ENCODE peak calls at places on chromosomes 11 and 22, in eight cellular contexts. F is NB4, Z is kidney, E is tibial nerve, D is activated B cell treated with CpG ODN at 0.5 μM for 24 hours, P is fibroblast of lung, T is AG04450, U is upper lobe of right lung. S is an unnamed sample.

GRCh38 chr11:69867076-69868002 is 48.1 kb upstream of the FGF3 start:
- DNase-seq in F (no peak), Z (peak), E (no peak), D (no peak), P (peak), T (no peak), U (no peak), S (no peak)

GRCh38 chr11:131764126-131764525 is 393.7 kb downstream of the NTM start:
- DNase-seq in F (no peak), Z (no peak), E (no peak), D (no peak), P (no peak), T (no peak), U (no peak), S (no peak)

GRCh38 chr22:44918925-44919392 is 90.8 kb downstream of the PHF21B start:
- DNase-seq in F (no peak), Z (peak), E (no peak), D (no peak), P (no peak), T (no peak), U (no peak), S (no peak)

GRCh38 chr22:20972933-20973577 is 6.0 kb downstream of the AIFM3 start:
- DNase-seq in F (no peak), Z (no peak), E (no peak), D (no peak), P (no peak), T (no peak), U (no peak), S (no peak)

GRCh38 chr22:19891350-19892248 is 36.9 kb upstream of the GNB1L start:
- DNase-seq in F (peak), Z (peak), E (no peak), D (no peak), P (peak), T (peak), U (no peak), S (peak)

GRCh38 chr11:21582791-21583190 is 610.1 kb upstream of the ANO5 start:
- DNase-seq in F (no peak), Z (no peak), E (no peak), D (no peak), P (no peak), T (no peak), U (no peak), S (no peak)

GRCh38 chr11:129930306-129930705 is 34.9 kb upstream of the NFRKB start:
- DNase-seq in F (no peak), Z (no peak), E (no peak), D (no peak), P (no peak), T (no peak), U (no peak), S (no peak)

GRCh38 chr11:120814531-120815259 is 209.2 kb upstream of the TBCEL start:
- DNase-seq in F (no peak), Z (no peak), E (no peak), D (no peak), P (no peak), T (no peak), U (no peak), S (no peak)

GRCh38 chr22:38572065-38572464 is 2.1 kb upstream of the DMC1 start:
- DNase-seq in F (peak), Z (no peak), E (no peak), D (no peak), P (peak), T (no peak), U (no peak), S (peak)

GRCh38 chr11:86143429-86144030 is 74.6 kb upstream of the PICALM start:
- DNase-seq in F (peak), Z (no peak), E (no peak), D (no peak), P (no peak), T (no peak), U (no peak), S (no peak)

GRCh38 chr11:74169736-74170458 is 905 bp downstream of the C2CD3 start:
- DNase-seq in F (peak), Z (no peak), E (no peak), D (no peak), P (no peak), T (no peak), U (no peak), S (no peak)

GRCh38 chr22:30309981-30310672 is 16.6 kb downstream of the TBC1D10A start:
- DNase-seq in F (peak), Z (no peak), E (no peak), D (no peak), P (peak), T (no peak), U (no peak), S (peak)

DNA sequence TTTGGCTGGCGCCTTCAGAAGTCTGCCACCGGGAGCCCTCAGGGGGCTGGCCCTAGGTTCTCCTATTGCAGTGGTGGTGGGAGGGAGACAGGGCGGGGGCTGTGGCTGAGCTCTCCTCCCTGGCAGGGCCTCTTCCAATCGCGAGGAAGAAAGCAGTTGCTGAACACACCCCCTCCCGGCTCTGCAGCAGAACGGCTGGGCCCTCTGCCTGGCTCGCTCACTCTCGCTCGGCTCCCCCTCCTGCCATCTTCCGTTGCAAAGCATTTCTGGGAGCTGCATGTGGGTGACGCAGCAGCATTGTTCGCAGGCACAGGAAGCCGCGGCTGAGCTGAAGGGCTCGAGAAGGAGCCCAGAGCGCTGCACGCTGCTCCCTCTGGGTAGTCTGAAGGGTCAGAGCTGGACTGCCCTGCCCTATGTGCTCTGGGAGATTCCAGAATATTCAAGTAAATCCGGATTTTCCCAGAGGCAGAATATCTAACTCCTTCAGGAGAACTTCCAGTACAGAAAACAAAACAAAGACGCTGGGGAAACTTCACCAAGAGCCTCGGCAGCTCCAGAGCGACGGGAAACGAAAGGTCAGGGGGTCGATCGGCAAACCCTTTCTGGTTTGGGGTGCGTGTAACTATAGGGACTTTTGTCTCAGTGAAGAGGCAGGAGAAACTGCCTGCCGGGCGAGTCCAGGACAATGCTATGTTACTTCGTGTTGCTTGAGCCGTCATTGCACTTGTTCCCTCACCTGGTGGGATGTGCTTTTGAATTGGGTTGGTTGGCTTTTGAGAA is 26.3 kb upstream of the GRK2 start:
- DNase-seq in F (peak), Z (peak), E (peak), D (peak), P (peak), T (peak), U (peak), S (peak)
- TF ChIP-seq CTCF in F (no peak), Z (no peak), E (no peak), D (no peak), P (no peak), T (peak), U (no peak), S (peak)

GRCh38 chr22:31629741-31630184 is 32.3 kb downstream of the PISD start:
- DNase-seq in F (no peak), Z (no peak), E (no peak), D (no peak), P (no peak), T (no peak), U (no peak), S (no peak)
- TF ChIP-seq CTCF in F (no peak), Z (no peak), E (no peak), D (no peak), P (no peak), T (no peak), U (no peak), S (no peak)

GRCh38 chr22:43515902-43516301 is 104.1 kb downstream of the MPPED1 start:
- DNase-seq in F (no peak), Z (peak), E (no peak), D (no peak), P (no peak), T (no peak), U (no peak), S (no peak)
- TF ChIP-seq CTCF in F (no peak), Z (no peak), E (no peak), D (no peak), P (no peak), T (no peak), U (no peak), S (no peak)

GRCh38 chr11:103893366-103893765 is 143.1 kb upstream of the DDI1 start:
- DNase-seq in F (no peak), Z (no peak), E (no peak), D (no peak), P (no peak), T (no peak), U (no peak), S (no peak)

GRCh38 chr11:103897156-103897555 is 139.3 kb upstream of the DDI1 start:
- DNase-seq in F (no peak), Z (no peak), E (no peak), D (no peak), P (no peak), T (no peak), U (no peak), S (no peak)

GRCh38 chr11:103894034-103894433 is 142.4 kb upstream of the DDI1 start:
- DNase-seq in F (no peak), Z (no peak), E (no peak), D (no peak), P (no peak), T (no peak), U (no peak), S (no peak)

GRCh38 chr11:103892603-103893002 is 143.8 kb upstream of the DDI1 start:
- DNase-seq in F (peak), Z (no peak), E (no peak), D (no peak), P (peak), T (no peak), U (no peak), S (peak)

DNA sequence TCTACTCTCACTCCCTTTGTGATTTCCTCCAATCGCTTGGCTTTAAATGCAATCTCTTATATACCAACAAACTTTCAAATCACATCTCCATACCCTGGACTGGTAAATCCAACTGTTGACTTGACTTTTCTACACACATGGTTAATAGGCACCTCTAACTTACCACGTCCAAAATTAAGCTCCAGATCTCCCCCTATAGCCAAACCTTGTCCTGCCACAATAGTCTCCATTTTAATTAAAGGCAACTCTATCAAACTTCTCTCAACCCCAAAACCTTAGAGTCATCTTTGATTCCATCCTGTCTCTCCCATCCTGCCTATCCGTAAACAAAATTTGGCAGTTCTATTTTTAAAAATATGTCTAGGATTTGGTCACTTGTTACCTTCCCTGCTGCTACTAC is 141.8 kb upstream of the DDI1 start:
- DNase-seq in F (no peak), Z (no peak), E (no peak), D (no peak), P (no peak), T (no peak), U (no peak), S (no peak)
- TF ChIP-seq CTCF in F (no peak), Z (no peak), E (no peak), D (no peak), P (no peak), T (no peak), U (no peak), S (no peak)

GRCh38 chr22:46108564-46109473 is 41.5 kb upstream of the PPARA start:
- DNase-seq in F (peak), Z (no peak), E (no peak), D (no peak), P (no peak), T (no peak), U (no peak), S (peak)
- TF ChIP-seq CTCF in F (no peak), Z (no peak), E (no peak), D (no peak), P (no peak), T (no peak), U (no peak), S (peak)

DNA sequence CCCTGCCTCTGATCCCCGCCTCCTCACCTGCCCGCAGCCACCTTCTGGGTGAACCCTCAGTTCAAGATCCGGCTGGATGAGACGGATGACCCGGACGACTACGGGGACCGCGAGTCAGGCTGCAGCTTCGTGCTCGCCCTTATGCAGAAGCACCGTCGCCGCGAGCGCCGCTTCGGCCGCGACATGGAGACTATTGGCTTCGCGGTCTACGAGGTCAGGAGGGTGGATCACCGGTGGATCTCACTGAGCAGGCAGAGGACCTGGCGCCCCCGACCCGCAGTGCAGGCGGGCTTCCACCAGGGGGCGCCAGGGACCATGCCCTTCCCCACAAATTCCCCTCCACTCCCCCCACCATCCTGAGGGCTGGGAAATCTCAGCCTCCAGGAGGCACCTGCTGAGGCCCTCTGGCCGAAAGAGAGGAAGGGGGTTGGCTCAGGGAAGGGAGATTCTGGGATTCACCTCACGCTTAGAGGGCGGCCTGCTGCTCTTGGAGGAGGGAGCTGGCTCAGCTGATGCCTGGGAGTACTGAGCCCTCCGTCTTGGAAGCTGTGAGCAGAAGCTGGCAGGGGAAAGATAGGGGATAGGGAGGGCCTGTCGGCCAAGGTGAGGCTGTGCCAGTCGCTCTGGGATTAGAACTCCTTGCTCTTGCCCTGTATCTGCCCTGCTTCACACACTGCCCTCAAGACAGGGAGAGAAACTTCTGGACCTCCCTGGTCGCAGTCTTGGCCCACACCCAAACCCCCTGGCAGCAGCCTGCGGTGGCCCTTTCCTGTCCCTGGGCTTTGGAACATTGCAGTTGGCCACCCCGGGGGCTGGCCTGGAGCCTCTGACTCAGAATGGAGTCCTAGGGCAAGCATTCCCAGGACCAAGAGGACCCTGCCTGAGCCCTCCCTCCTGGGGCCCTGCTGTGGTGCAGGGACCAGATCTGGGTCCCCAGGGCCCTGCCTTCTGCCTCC is 23.2 kb downstream of the CAPN1 start:
- DNase-seq in F (peak), Z (peak), E (no peak), D (peak), P (peak), T (no peak), U (peak), S (peak)
- TF ChIP-seq CTCF in F (peak), Z (peak), E (peak), D (peak), P (peak), T (peak), U (peak), S (peak)

GRCh38 chr11:68008381-68009337 is 1.5 kb upstream of the ALDH3B1 start:
- DNase-seq in F (peak), Z (peak), E (no peak), D (no peak), P (no peak), T (no peak), U (peak), S (no peak)

GRCh38 chr11:68010058-68011041 is at the start of gene ALDH3B1:
- DNase-seq in F (peak), Z (peak), E (peak), D (peak), P (peak), T (no peak), U (peak), S (peak)

GRCh38 chr11:68011046-68011943 is 1.2 kb downstream of the ALDH3B1 start:
- DNase-seq in F (peak), Z (no peak), E (no peak), D (no peak), P (no peak), T (no peak), U (peak), S (no peak)

GRCh38 chr11:68007498-68008380 is 2.4 kb upstream of the ALDH3B1 start:
- DNase-seq in F (no peak), Z (peak), E (no peak), D (no peak), P (no peak), T (no peak), U (no peak), S (no peak)

DNA sequence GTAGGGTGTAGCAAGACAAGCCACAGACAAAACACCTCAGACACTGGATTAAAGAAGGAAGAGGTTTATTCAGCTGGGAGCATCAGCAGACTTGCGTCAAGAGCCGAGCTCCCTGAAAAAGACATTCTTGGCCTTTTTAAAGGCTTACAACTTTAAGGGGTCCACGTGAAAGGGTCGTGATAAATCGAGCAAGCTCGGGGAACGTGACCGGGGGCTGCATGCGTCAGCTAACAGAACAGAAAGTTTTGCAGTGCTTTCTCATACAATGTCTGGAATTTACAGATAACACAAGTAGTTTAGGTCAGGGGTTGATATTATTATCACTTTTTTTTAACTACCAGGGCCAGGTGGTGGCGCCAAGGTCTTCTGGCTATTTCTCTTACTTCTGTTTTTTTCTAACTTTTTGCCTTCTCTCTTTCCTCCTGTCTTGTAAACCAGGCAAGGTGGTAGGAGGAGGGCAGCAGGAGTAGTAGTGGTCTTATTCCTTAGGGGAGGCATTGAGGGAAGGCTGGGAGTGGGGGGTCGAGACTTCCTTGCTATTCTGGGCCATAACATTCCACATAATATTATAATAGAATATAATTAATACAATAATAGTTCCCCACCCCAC is 631 bp upstream of the ALDH3B1 start:
- DNase-seq in F (peak), Z (peak), E (no peak), D (no peak), P (peak), T (no peak), U (peak), S (peak)
- TF ChIP-seq CTCF in F (peak), Z (peak), E (no peak), D (no peak), P (no peak), T (peak), U (peak), S (peak)